ENCODE peak calls at places on chromosomes 1 and 21, in seven cellular contexts. A, B, Y, J, V, K and Q are unnamed samples.

GRCh38 chr1:17992800-17993199 is 114.8 kb upstream of the IGSF21 start:
- DNase-seq in A (no peak), B (no peak), Y (no peak), J (no peak), V (no peak), K (no peak), Q (no peak)

GRCh38 chr1:3215198-3216045 is 146.4 kb downstream of the PRDM16 start:
- DNase-seq in A (no peak), B (no peak), Y (no peak), J (no peak), V (no peak), K (no peak), Q (no peak)

GRCh38 chr21:39319814-39320332 is 6.4 kb upstream of the BRWD1 start:
- DNase-seq in A (no peak), B (no peak), Y (no peak), J (no peak), V (peak; percentile 43), K (no peak), Q (no peak)

GRCh38 chr1:165857046-165857801 is 29.8 kb downstream of the UCK2 start:
- DNase-seq in A (no peak), B (no peak), Y (no peak), J (peak; percentile 28), V (no peak), K (no peak), Q (peak; percentile 89)

GRCh38 chr1:67973061-67973460 is 77.4 kb downstream of the DIRAS3 start:
- DNase-seq in A (no peak), B (no peak), Y (no peak), J (no peak), V (no peak), K (no peak), Q (no peak)

GRCh38 chr1:205543351-205544305 is 39.2 kb downstream of the CDK18 start:
- DNase-seq in A (peak; percentile 86), B (peak; percentile 67), Y (peak; percentile 67), J (peak; percentile 70), V (peak; percentile 80), K (no peak), Q (peak; percentile 66)

GRCh38 chr1:240169188-240169587 is 77.5 kb downstream of the FMN2 start:
- DNase-seq in A (no peak), B (no peak), Y (no peak), J (no peak), V (no peak), K (no peak), Q (no peak)

GRCh38 chr21:26297856-26298255 is 127.3 kb upstream of the APP start:
- DNase-seq in A (no peak), B (no peak), Y (no peak), J (no peak), V (no peak), K (no peak), Q (no peak)

GRCh38 chr21:16942703-16943102 is 570.1 kb upstream of the CXADR start:
- DNase-seq in A (no peak), B (no peak), Y (no peak), J (no peak), V (no peak), K (no peak), Q (no peak)

GRCh38 chr1:66552287-66552686 is 18.3 kb downstream of the SGIP1 start:
- DNase-seq in A (no peak), B (no peak), Y (no peak), J (no peak), V (no peak), K (no peak), Q (no peak)

GRCh38 chr1:46205141-46205540 is 2.0 kb downstream of the LURAP1 start:
- DNase-seq in A (no peak), B (no peak), Y (no peak), J (no peak), V (no peak), K (no peak), Q (no peak)

GRCh38 chr1:172401907-172402306 is 18.6 kb upstream of the C1orf105 start:
- DNase-seq in A (no peak), B (no peak), Y (no peak), J (no peak), V (no peak), K (no peak), Q (no peak)

GRCh38 chr21:28729887-28730286 is 262.8 kb downstream of the LTN1 start:
- DNase-seq in A (no peak), B (no peak), Y (no peak), J (no peak), V (no peak), K (no peak), Q (no peak)

GRCh38 chr1:161121838-161122237 is 3.9 kb downstream of the NIT1 start:
- DNase-seq in A (no peak), B (no peak), Y (no peak), J (no peak), V (no peak), K (no peak), Q (no peak)

GRCh38 chr1:87712261-87712674 is 383.6 kb downstream of the LMO4 start:
- DNase-seq in A (no peak), B (no peak), Y (no peak), J (no peak), V (no peak), K (no peak), Q (no peak)

GRCh38 chr1:23593556-23594148 is 34.4 kb upstream of the ID3 start:
- DNase-seq in A (no peak), B (no peak), Y (no peak), J (peak; percentile 85), V (no peak), K (no peak), Q (no peak)

GRCh38 chr1:245856944-245857531 is 650.0 kb downstream of the SMYD3 start:
- DNase-seq in A (no peak), B (no peak), Y (no peak), J (peak; percentile 36), V (no peak), K (no peak), Q (no peak)

GRCh38 chr1:205493241-205494085 is 11.0 kb upstream of the CDK18 start:
- DNase-seq in A (no peak), B (no peak), Y (peak; percentile 84), J (peak; percentile 41), V (peak; percentile 59), K (no peak), Q (peak; percentile 65)

GRCh38 chr1:47491341-47491753 is 53.5 kb downstream of the FOXD2 start:
- DNase-seq in A (no peak), B (no peak), Y (no peak), J (no peak), V (peak; percentile 66), K (no peak), Q (no peak)

GRCh38 chr1:187959062-187959461 is 1130.3 kb downstream of the PLA2G4A start:
- DNase-seq in A (no peak), B (no peak), Y (no peak), J (no peak), V (no peak), K (no peak), Q (no peak)

GRCh38 chr1:201769966-201770365 is 59.0 kb upstream of the IPO9 start:
- DNase-seq in A (peak; percentile 58), B (no peak), Y (no peak), J (no peak), V (peak; percentile 61), K (no peak), Q (no peak)

GRCh38 chr1:32703479-32704291 is 1.1 kb upstream of the SYNC start:
- DNase-seq in A (peak; percentile 60), B (peak; percentile 41), Y (peak; percentile 60), J (no peak), V (peak; percentile 73), K (no peak), Q (peak; percentile 16)

GRCh38 chr1:23868848-23869450 is 859 bp upstream of the FUCA1 start:
- DNase-seq in A (peak; percentile 45), B (no peak), Y (no peak), J (peak; percentile 28), V (no peak), K (no peak), Q (peak; percentile 71)

DNA sequence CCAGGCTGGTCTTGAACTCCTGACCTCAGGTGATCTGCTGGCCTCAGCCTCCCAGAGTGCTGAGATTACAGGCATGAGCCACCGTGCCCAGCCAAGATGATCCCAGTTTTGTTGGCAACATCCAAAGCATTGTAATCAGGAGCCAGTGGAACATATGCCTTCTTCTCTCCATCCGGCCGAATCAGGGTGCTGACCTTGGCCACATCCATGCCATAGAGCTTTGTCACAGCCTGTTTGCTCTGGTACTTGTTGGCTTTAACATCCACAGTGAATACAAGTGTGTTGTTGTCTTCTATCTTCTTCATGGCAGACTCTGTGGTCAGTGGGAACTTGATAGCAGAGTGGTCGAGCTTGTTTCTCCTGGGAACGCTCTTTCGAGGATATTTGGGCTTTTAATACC is 17.1 kb downstream of the TNFRSF8 start:
- DNase-seq in A (no peak), B (no peak), Y (no peak), J (no peak), V (no peak), K (no peak), Q (no peak)
- TF ChIP-seq CTCF in A (no peak), B (no peak), Y (no peak), J (no peak), V (no peak), K (no peak), Q (no peak)

DNA sequence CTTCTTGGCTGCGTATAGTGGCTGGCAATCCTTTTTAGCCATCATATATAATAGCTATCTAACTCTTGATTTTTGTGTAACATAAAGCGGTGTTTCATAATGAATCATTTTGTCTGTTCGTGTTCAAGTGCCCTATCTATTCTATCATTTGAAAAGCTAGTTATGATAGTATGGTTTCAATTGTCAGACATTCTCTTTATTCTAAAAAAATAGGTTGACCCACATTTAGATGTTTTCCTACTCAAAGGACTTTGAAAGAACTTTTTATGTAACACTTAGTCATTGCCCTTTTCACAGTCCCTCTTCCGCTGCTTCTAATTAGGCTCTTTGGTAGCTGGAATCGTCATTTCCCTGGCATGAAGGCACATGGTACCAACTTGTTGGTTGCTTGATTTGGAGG is 272.2 kb upstream of the B3GALT2 start:
- DNase-seq in A (no peak), B (no peak), Y (no peak), J (no peak), V (no peak), K (no peak), Q (no peak)
- TF ChIP-seq CTCF in A (no peak), B (no peak), Y (no peak), J (no peak), V (no peak), K (no peak), Q (no peak)

GRCh38 chr1:113073457-113073950 is 506 bp downstream of the LRIG2 start:
- DNase-seq in A (peak; percentile 56), B (peak; percentile 80), Y (peak; percentile 42), J (no peak), V (peak; percentile 63), K (no peak), Q (no peak)
- TF ChIP-seq CTCF in A (peak; percentile 12), B (peak; percentile 18), Y (no peak), J (peak; percentile 12), V (peak; percentile 20), K (peak; percentile 32), Q (no peak)

DNA sequence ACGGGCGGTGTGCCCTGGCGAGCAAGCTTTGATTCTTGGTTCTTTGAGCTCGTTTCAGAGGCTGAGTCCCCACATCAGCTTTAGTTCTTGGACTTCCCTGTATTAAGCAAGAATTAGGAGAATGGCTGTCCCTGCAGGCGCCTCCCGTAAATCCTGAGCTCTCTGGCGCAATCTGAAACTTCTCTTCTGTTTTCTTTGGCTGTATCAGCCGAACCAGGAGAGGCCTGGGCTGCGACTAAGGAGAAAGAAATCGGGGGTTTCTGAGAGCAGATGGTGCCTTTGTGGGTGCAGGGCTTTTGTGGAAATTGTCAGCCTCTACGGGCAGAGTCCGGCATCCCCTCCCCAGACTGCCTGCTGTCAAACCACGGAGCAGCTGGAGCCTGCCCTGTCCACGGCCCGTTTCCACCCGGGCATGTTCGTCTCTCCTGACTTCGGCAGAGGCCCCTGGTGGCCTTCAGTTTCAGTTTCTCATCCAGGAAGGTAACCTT is 17.9 kb downstream of the CSTB start:
- DNase-seq in A (no peak), B (no peak), Y (no peak), J (peak; percentile 40), V (no peak), K (no peak), Q (no peak)
- TF ChIP-seq CTCF in A (no peak), B (no peak), Y (no peak), J (no peak), V (no peak), K (no peak), Q (no peak)